ENCODE peak calls at places on chromosomes 11 and 22, in five cellular contexts. K, Y, A, I and J are unnamed samples.

GRCh38 chr11:96155627-96156378 is 187.2 kb downstream of the MAML2 start:
- DNase-seq in K (peak), Y (peak), A (no peak), I (peak), J (peak)

GRCh38 chr22:39514373-39514973 is 5.9 kb upstream of the ATF4 start:
- DNase-seq in K (peak), Y (peak), A (no peak), I (no peak), J (no peak)

GRCh38 chr22:20779813-20780148 is 5.9 kb downstream of the SERPIND1 start:
- DNase-seq in K (peak), Y (peak), A (no peak), I (peak), J (no peak)

GRCh38 chr22:27747396-27748256 is 53.9 kb downstream of the MN1 start:
- DNase-seq in K (peak), Y (peak), A (no peak), I (no peak), J (no peak)

GRCh38 chr22:37933711-37934376 is 19.6 kb downstream of the C22orf23 start:
- DNase-seq in K (peak), Y (peak), A (peak), I (peak), J (peak)

GRCh38 chr11:27532652-27533325 is 26.2 kb upstream of the LIN7C start:
- DNase-seq in K (peak), Y (peak), A (no peak), I (no peak), J (no peak)

GRCh38 chr22:45218974-45219373 is 21.7 kb downstream of the KIAA0930 start:
- DNase-seq in K (peak), Y (no peak), A (no peak), I (peak), J (no peak)

GRCh38 chr22:50192825-50193204 is 7.1 kb downstream of the TRABD start:
- DNase-seq in K (no peak), Y (no peak), A (no peak), I (no peak), J (no peak)

GRCh38 chr11:15074206-15075161 is 1.1 kb downstream of the CALCB start:
- DNase-seq in K (peak), Y (peak), A (peak), I (peak), J (peak)

GRCh38 chr22:42489000-42489399 is 30.6 kb downstream of the RRP7A start:
- DNase-seq in K (no peak), Y (no peak), A (no peak), I (no peak), J (no peak)

GRCh38 chr11:134819026-134819425 is 407.0 kb upstream of the B3GAT1 start:
- DNase-seq in K (no peak), Y (no peak), A (peak), I (no peak), J (peak)

GRCh38 chr11:27697679-27698275 is 2.5 kb downstream of the BDNF start:
- DNase-seq in K (peak), Y (peak), A (no peak), I (no peak), J (no peak)

GRCh38 chr22:30893434-30894370 is 74.9 kb downstream of the MORC2 start:
- DNase-seq in K (no peak), Y (no peak), A (no peak), I (no peak), J (no peak)

GRCh38 chr11:84675631-84676030 is 951.5 kb downstream of the DLG2 start:
- DNase-seq in K (no peak), Y (no peak), A (no peak), I (no peak), J (no peak)